ENCODE peak calls at places on chromosome 9, in six cellular contexts. N is SK-N-SH, W is IMR-90, J is GM12878, M is K562, B is HepG2. G is an unnamed sample.

GRCh38 chr9:87812375-87813118 is 70.1 kb upstream of the SPATA31E1 start:
- DNase-seq in N (peak), W (peak), J (no peak), M (peak), B (peak), G (peak)

GRCh38 chr9:83231039-83231438 is 168.1 kb upstream of the RASEF start:
- DNase-seq in N (no peak), W (no peak), J (no peak), M (no peak), B (peak), G (no peak)

GRCh38 chr9:2093920-2094597 is 78.9 kb downstream of the SMARCA2 start:
- DNase-seq in N (no peak), W (peak), J (no peak), M (no peak), B (no peak), G (no peak)

GRCh38 chr9:96523429-96523828 is 73.5 kb downstream of the HABP4 start:
- DNase-seq in N (no peak), W (no peak), J (no peak), M (no peak), B (no peak), G (no peak)

GRCh38 chr9:123318961-123319421 is 37.0 kb upstream of the CRB2 start:
- DNase-seq in N (peak), W (no peak), J (no peak), M (no peak), B (no peak), G (no peak)

GRCh38 chr9:135926402-135927194 is 19.3 kb upstream of the CAMSAP1 start:
- DNase-seq in N (no peak), W (peak), J (no peak), M (no peak), B (no peak), G (peak)

GRCh38 chr9:21903380-21903965 is 90.7 kb downstream of the CDKN2A start:
- DNase-seq in N (no peak), W (no peak), J (no peak), M (no peak), B (no peak), G (no peak)

GRCh38 chr9:92650839-92651621 is 18.9 kb downstream of the IPPK start:
- DNase-seq in N (peak), W (peak), J (no peak), M (no peak), B (no peak), G (no peak)

GRCh38 chr9:34992376-34992951 is 2.9 kb downstream of the DNAJB5 start:
- DNase-seq in N (no peak), W (peak), J (no peak), M (peak), B (peak), G (peak)

GRCh38 chr9:37903581-37903830 is 421 bp downstream of the SLC25A51 start:
- DNase-seq in N (no peak), W (no peak), J (no peak), M (no peak), B (no peak), G (no peak)

GRCh38 chr9:6433405-6433804 is 20.4 kb downstream of the UHRF2 start:
- DNase-seq in N (no peak), W (peak), J (no peak), M (no peak), B (no peak), G (no peak)

GRCh38 chr9:16276866-16277265 is 593.6 kb downstream of the BNC2 start:
- DNase-seq in N (no peak), W (no peak), J (no peak), M (no peak), B (no peak), G (no peak)

GRCh38 chr9:135413461-135413860 is 66.1 kb upstream of the PPP1R26 start:
- DNase-seq in N (no peak), W (no peak), J (no peak), M (no peak), B (no peak), G (no peak)

GRCh38 chr9:99866398-99866797 is 40.1 kb upstream of the STX17 start:
- DNase-seq in N (no peak), W (no peak), J (no peak), M (no peak), B (no peak), G (no peak)

GRCh38 chr9:137432687-137433348 is 8.3 kb downstream of the ENTPD8 start:
- DNase-seq in N (no peak), W (no peak), J (no peak), M (no peak), B (no peak), G (no peak)

GRCh38 chr9:124849801-124850200 is 3.5 kb upstream of the WDR38 start:
- DNase-seq in N (no peak), W (peak), J (no peak), M (no peak), B (peak), G (no peak)

GRCh38 chr9:90965911-90966290 is 164.3 kb downstream of the SYK start:
- DNase-seq in N (no peak), W (no peak), J (no peak), M (no peak), B (no peak), G (no peak)
- TF ChIP-seq SMC3 in N (no peak), W (no peak), J (no peak), M (no peak), B (no peak), G (no peak)

DNA sequence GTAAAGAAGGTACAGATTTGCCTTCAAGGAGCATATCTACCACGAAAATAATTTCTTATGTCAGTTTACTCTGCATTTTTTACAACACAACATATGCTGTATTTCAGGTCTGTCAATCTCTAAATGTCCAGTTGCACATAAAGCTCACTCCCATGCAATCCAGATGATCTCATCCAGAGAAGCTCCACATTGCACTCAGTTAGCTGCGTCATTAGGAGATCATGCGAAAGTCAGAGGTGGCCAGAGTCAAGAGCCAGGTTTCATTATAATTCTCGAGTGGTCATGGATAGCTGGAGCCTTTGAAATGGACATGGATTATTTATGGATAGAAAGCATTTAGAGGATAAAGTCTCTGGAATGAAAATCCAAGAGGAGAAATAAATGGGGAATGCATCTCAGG is 232.3 kb downstream of the GAS1 start:
- DNase-seq in N (no peak), W (peak), J (no peak), M (no peak), B (no peak), G (no peak)
- TF ChIP-seq RFX5 in N (no peak), W (no peak), J (no peak), M (no peak), B (no peak), G (no peak)

GRCh38 chr9:133063159-133063499 is 1.3 kb downstream of the CEL start:
- DNase-seq in N (no peak), W (no peak), J (no peak), M (no peak), B (no peak), G (no peak)

GRCh38 chr9:133058550-133059320 is 3.0 kb upstream of the CEL start:
- DNase-seq in N (no peak), W (no peak), J (peak), M (peak), B (no peak), G (no peak)

GRCh38 chr9:133059623-133060022 is 2.2 kb upstream of the CEL start:
- DNase-seq in N (peak), W (no peak), J (no peak), M (no peak), B (no peak), G (no peak)

GRCh38 chr9:133058051-133058450 is 3.7 kb upstream of the CEL start:
- DNase-seq in N (no peak), W (no peak), J (no peak), M (no peak), B (no peak), G (no peak)

DNA sequence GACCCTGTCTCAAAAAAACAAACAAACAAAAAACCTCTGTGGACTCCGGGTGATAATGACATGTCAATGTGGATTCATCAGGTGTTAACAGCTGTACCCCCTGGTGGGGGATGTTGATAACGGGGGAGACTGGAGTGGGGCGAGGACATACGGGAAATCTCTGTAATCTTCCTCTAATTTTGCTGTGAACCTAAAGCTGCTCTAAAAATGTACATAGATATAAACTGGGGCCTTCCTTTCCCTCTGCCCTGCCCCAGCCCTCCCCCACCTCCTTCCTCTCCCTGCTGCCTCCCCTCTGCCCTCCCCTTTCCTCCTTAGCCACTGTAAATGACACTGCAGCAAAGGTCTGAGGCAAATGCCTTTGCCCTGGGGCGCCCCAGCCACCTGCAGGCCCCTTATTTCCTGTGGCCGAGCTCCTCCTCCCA is 1.4 kb upstream of the CEL start:
- DNase-seq in N (peak), W (no peak), J (no peak), M (peak), B (no peak), G (no peak)
- TF ChIP-seq SMC3 in N (no peak), W (no peak), J (no peak), M (no peak), B (no peak), G (no peak)

GRCh38 chr9:78874056-78874455 is 577.1 kb downstream of the PSAT1 start:
- DNase-seq in N (no peak), W (no peak), J (no peak), M (no peak), B (no peak), G (no peak)

GRCh38 chr9:78871086-78871451 is 574.1 kb downstream of the PSAT1 start:
- DNase-seq in N (no peak), W (no peak), J (no peak), M (no peak), B (no peak), G (peak)

GRCh38 chr9:78866228-78867132 is 569.6 kb downstream of the PSAT1 start:
- DNase-seq in N (no peak), W (peak), J (no peak), M (no peak), B (peak), G (peak)

GRCh38 chr9:78865757-78866156 is 568.8 kb downstream of the PSAT1 start:
- DNase-seq in N (no peak), W (no peak), J (no peak), M (no peak), B (no peak), G (peak)

GRCh38 chr9:78871452-78872331 is 574.8 kb downstream of the PSAT1 start:
- DNase-seq in N (no peak), W (peak), J (no peak), M (no peak), B (no peak), G (peak)
- TF ChIP-seq RFX5 in N (no peak), W (no peak), J (no peak), M (no peak), B (no peak), G (no peak)

DNA sequence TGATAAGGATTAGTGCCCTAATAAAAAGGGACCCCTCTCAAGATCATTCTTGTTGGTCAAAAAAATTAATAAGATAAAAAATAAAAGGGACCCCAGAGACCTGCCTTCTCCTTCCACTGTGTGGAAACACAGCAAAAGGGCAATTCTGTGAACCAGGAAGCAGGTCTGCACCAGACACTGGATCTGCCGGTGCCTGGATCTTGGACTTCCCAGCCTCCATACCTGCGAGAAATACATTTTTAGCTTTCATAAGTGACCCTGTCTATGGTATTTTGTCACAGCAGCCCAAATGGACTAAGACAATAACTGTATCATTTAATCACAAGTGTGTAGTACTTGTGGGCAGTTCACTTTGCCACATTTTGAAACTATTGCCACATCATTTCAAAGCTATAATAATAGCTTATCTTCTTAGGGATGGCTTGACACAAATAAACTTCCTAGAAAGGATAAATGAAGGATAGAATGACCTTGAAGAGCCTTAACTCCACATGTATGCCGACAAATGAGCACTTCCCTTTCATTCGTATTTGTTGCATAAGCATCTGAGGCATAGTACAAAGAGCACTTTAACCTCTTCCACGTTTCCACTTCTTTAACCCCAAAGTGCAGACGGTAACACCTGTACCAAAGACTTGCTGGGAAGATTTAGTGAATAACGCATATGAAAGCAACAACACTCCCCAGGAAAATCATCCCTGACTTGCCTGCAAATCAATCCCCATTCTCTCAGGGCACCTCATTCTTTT is 336.5 kb downstream of the RFX3 start:
- DNase-seq in N (no peak), W (no peak), J (no peak), M (no peak), B (no peak), G (no peak)
- TF ChIP-seq SMC3 in N (no peak), W (no peak), J (no peak), M (no peak), B (no peak), G (no peak)

GRCh38 chr9:110095238-110095637 is 112.7 kb downstream of the C9orf152 start:
- DNase-seq in N (no peak), W (peak), J (no peak), M (no peak), B (no peak), G (no peak)
- TF ChIP-seq RFX5 in N (no peak), W (no peak), J (no peak), M (no peak), B (no peak), G (no peak)

GRCh38 chr9:129995409-129996160 is 47.4 kb downstream of the FNBP1 start:
- DNase-seq in N (no peak), W (peak), J (no peak), M (peak), B (no peak), G (no peak)
- TF ChIP-seq SMC3 in N (no peak), W (no peak), J (no peak), M (no peak), B (no peak), G (no peak)

G was measured in A549.